ENCODE peak calls at places on chromosomes 12 and 14, in six cellular contexts. S, E, V, Q, Y and G are unnamed samples.

GRCh38 chr12:29402437-29402836 is 21.5 kb upstream of the ERGIC2 start:
- DNase-seq in Q (no peak), E (no peak), S (no peak), V (no peak), Y (no peak), G (no peak)

GRCh38 chr14:57751400-57751799 is 114.5 kb downstream of the SLC35F4 start:
- DNase-seq in S (no peak), V (no peak), Y (no peak), E (no peak), Q (no peak), G (no peak)

GRCh38 chr12:61654698-61655097 is 605.5 kb upstream of the USP15 start:
- DNase-seq in E (no peak), Q (no peak), S (no peak), Y (no peak), V (no peak), G (no peak)

GRCh38 chr14:34364201-34364600 is 97.8 kb downstream of the SPTSSA start:
- DNase-seq in E (no peak), Q (no peak), Y (no peak), S (no peak), V (no peak), G (no peak)

GRCh38 chr14:54809767-54810166 is 92.9 kb downstream of the GCH1 start:
- DNase-seq in Y (no peak), S (no peak), Q (no peak), E (no peak), V (no peak), G (no peak)

GRCh38 chr14:62017651-62018230 is 255.5 kb downstream of the SNAPC1 start:
- DNase-seq in E (no peak), Q (no peak), V (no peak), Y (no peak), S (no peak), G (no peak)

GRCh38 chr12:45208604-45209487 is 7.0 kb upstream of the ANO6 start:
- DNase-seq in V (no peak), Q (no peak), S (no peak), Y (no peak), E (no peak), G (no peak)

GRCh38 chr12:41709012-41709411 is 435.7 kb downstream of the GXYLT1 start:
- DNase-seq in S (no peak), V (no peak), Y (no peak), Q (no peak), E (no peak), G (no peak)

GRCh38 chr12:76685246-76685678 is 78.7 kb upstream of the ZDHHC17 start:
- DNase-seq in E (peak), Q (no peak), S (no peak), Y (no peak), V (no peak), G (peak)

GRCh38 chr12:68772714-68773113 is 26.7 kb downstream of the SLC35E3 start:
- DNase-seq in Y (no peak), Q (no peak), E (no peak), V (peak), S (no peak), G (no peak)

GRCh38 chr14:22836301-22837058 is at the start of gene MMP14:
- DNase-seq in V (no peak), Q (no peak), Y (peak), S (no peak), E (peak), G (peak)

GRCh38 chr14:64825498-64825897 is 54.2 kb downstream of the SPTB start:
- DNase-seq in Q (no peak), V (no peak), S (no peak), E (no peak), Y (no peak), G (no peak)

GRCh38 chr12:91057771-91058170 is at the start of gene KERA:
- DNase-seq in V (no peak), Q (no peak), S (no peak), Y (no peak), E (no peak), G (no peak)

GRCh38 chr12:32116897-32117296 is 10.2 kb downstream of the BICD1 start:
- DNase-seq in E (no peak), S (no peak), Q (no peak), Y (no peak), V (no peak), G (no peak)

GRCh38 chr12:13941258-13942249 is 39.8 kb downstream of the GRIN2B start:
- DNase-seq in Y (peak), Q (no peak), S (no peak), E (no peak), V (no peak), G (peak)

GRCh38 chr14:50018236-50019210 is 97.8 kb downstream of the VCPKMT start:
- DNase-seq in V (no peak), E (no peak), S (no peak), Q (no peak), Y (peak), G (no peak)

GRCh38 chr12:50403001-50403440 is 2.3 kb downstream of the LARP4 start:
- DNase-seq in Q (no peak), S (no peak), V (no peak), E (no peak), Y (no peak), G (no peak)

GRCh38 chr12:45509187-45509586 is 220.3 kb upstream of the ARID2 start:
- DNase-seq in Q (no peak), S (peak), V (no peak), Y (no peak), E (no peak), G (no peak)

GRCh38 chr12:93802293-93802692 is 125.1 kb downstream of the CRADD start:
- DNase-seq in S (no peak), E (no peak), Y (no peak), V (no peak), Q (no peak), G (no peak)

GRCh38 chr14:51053157-51053556 is 41.7 kb downstream of the TRIM9 start:
- DNase-seq in Q (no peak), Y (no peak), V (no peak), S (no peak), E (no peak), G (no peak)

GRCh38 chr14:87467578-87467977 is 525.4 kb downstream of the GALC start:
- DNase-seq in Y (no peak), V (no peak), Q (no peak), S (no peak), E (no peak), G (no peak)

GRCh38 chr12:119008691-119009221 is 27.4 kb downstream of the SRRM4 start:
- DNase-seq in E (no peak), S (no peak), Q (no peak), Y (no peak), V (no peak), G (no peak)

GRCh38 chr12:92312463-92312970 is 166.9 kb upstream of the BTG1 start:
- DNase-seq in Q (no peak), Y (no peak), S (no peak), V (no peak), E (no peak), G (no peak)

GRCh38 chr12:53985900-53986685 is 1.1 kb downstream of the HOXC10 start:
- DNase-seq in Y (no peak), E (no peak), V (no peak), S (no peak), Q (peak), G (no peak)

GRCh38 chr12:64655141-64655540 is 44.8 kb downstream of the RASSF3 start:
- DNase-seq in Q (no peak), Y (no peak), S (no peak), E (no peak), V (no peak), G (no peak)

GRCh38 chr14:75277000-75277795 is 1.4 kb upstream of the FOS start:
- DNase-seq in Q (peak), V (peak), S (peak), Y (peak), E (peak), G (peak)

GRCh38 chr14:81314443-81315175 is 85.5 kb downstream of the STON2 start:
- DNase-seq in S (no peak), Y (no peak), Q (no peak), V (no peak), E (no peak), G (no peak)

GRCh38 chr12:122947352-122947792 is 18.9 kb downstream of the ABCB9 start:
- DNase-seq in Y (no peak), Q (peak), V (no peak), E (peak), S (no peak), G (peak)

GRCh38 chr14:51527073-51527472 is 124.6 kb upstream of the FRMD6 start:
- DNase-seq in E (no peak), V (no peak), Y (no peak), Q (no peak), S (no peak), G (no peak)

GRCh38 chr12:66590276-66590675 is 88.6 kb downstream of the GRIP1 start:
- DNase-seq in E (no peak), S (no peak), V (no peak), Q (no peak), Y (no peak), G (no peak)